ENCODE peak calls at places on chromosomes 16 and 17, in nine cellular contexts. H, J, G, T, N, Y, R, F and M are unnamed samples.

GRCh38 chr16:28279006-28279405 is 13.3 kb upstream of the SBK1 start:
- DNase-seq in R (no peak), T (no peak), F (no peak), H (peak), N (no peak), J (no peak), Y (no peak), G (no peak), M (no peak)

GRCh38 chr16:28155293-28155692 is 56.5 kb downstream of the XPO6 start:
- DNase-seq in T (no peak), F (no peak), N (no peak), G (no peak), Y (no peak), R (no peak), J (no peak), H (no peak), M (no peak)

GRCh38 chr17:8674344-8675305 is 44.1 kb upstream of the MYH10 start:
- DNase-seq in R (no peak), J (peak), H (no peak), T (peak), N (peak), G (no peak), Y (peak), F (peak), M (no peak)

GRCh38 chr17:45812102-45812501 is 28.0 kb downstream of the CRHR1 start:
- DNase-seq in F (peak), N (no peak), G (no peak), Y (no peak), T (no peak), R (no peak), J (no peak), H (no peak), M (peak)

GRCh38 chr17:20241855-20242254 is 225.5 kb downstream of the LGALS9B start:
- DNase-seq in H (no peak), J (no peak), R (no peak), F (no peak), T (no peak), N (no peak), Y (no peak), G (no peak), M (no peak)

GRCh38 chr16:82943371-82943770 is 316.6 kb downstream of the CDH13 start:
- DNase-seq in T (no peak), J (no peak), G (no peak), R (no peak), F (peak), H (no peak), Y (no peak), N (no peak), M (peak)

GRCh38 chr16:50281391-50282009 is 15.1 kb downstream of the ADCY7 start:
- DNase-seq in G (no peak), Y (no peak), R (no peak), H (no peak), J (no peak), N (peak), T (no peak), F (no peak), M (no peak)

GRCh38 chr16:29959293-29959692 is 2.6 kb upstream of the TMEM219 start:
- DNase-seq in G (no peak), J (no peak), H (no peak), R (no peak), Y (no peak), T (no peak), F (no peak), N (no peak), M (no peak)

GRCh38 chr16:85631230-85631629 is 18.1 kb downstream of the GSE1 start:
- DNase-seq in F (no peak), R (no peak), Y (no peak), G (no peak), J (no peak), N (no peak), H (no peak), T (no peak), M (no peak)

GRCh38 chr16:25721439-25721838 is 29.7 kb downstream of the HS3ST4 start:
- DNase-seq in N (no peak), G (no peak), Y (no peak), J (no peak), T (no peak), F (no peak), R (no peak), H (no peak), M (no peak)

GRCh38 chr17:54771409-54771808 is 129.2 kb upstream of the TOM1L1 start:
- DNase-seq in G (peak), F (no peak), J (no peak), Y (no peak), N (no peak), H (no peak), T (no peak), R (no peak), M (no peak)

GRCh38 chr17:82229686-82230626 is 1.1 kb downstream of the SLC16A3 start:
- DNase-seq in H (no peak), T (no peak), N (no peak), G (no peak), R (no peak), F (no peak), Y (no peak), J (no peak), M (no peak)

GRCh38 chr17:82232322-82232785 is 3.5 kb downstream of the SLC16A3 start:
- DNase-seq in T (no peak), G (no peak), J (no peak), H (no peak), Y (no peak), R (no peak), N (no peak), F (no peak), M (no peak)

GRCh38 chr17:82231562-82232321 is 2.9 kb downstream of the SLC16A3 start:
- DNase-seq in N (peak), Y (peak), J (peak), F (peak), T (no peak), H (peak), R (no peak), G (peak), M (no peak)

GRCh38 chr17:82231312-82231561 is 2.4 kb downstream of the SLC16A3 start:
- DNase-seq in F (no peak), G (no peak), T (no peak), H (no peak), R (no peak), J (no peak), Y (no peak), N (no peak), M (no peak)

GRCh38 chr17:82230627-82231311 is 1.9 kb downstream of the SLC16A3 start:
- DNase-seq in J (peak), G (peak), T (peak), N (peak), H (peak), R (peak), Y (peak), F (peak), M (no peak)
- TF ChIP-seq CTCF in J (no peak), G (no peak), T (peak), N (peak), H (no peak), R (peak), Y (peak), F (peak), M (peak)

DNA sequence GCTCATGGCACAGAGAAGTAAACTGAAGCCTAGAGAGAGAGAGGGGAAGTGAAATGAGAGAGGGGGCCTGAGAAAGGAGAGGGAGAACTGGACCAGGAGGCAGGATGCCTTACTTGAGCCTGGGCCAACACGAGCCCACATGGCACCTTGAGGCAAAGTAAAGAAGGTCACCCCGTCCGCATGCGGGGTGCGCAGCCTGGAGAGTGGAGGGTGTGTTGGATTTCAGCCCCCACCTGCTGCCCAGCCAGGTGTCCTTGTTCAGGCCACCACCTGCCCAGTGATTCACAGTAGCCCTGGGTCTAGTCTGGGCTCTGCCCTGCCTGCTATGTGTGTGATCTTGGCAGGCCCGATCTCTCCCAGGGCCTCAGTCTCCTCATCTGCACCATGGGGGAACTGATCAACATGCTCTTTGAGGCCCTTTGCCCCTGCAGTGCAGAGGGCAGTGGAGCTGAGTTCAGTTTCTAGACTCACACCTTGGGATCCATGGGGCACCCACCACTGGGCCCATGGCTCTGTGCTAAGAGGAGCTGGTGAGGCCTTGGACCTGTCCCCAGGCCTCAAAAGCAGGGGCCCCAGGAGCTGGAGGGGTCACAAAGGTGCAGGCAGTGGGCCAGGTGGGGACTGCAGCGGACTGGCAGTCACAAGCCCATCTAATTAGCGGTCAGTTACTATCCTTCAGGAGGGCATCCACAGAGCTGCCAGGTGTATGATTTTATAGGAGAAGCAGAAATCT is 9.8 kb upstream of the DRC7 start:
- DNase-seq in G (no peak), F (no peak), H (no peak), Y (no peak), N (no peak), J (no peak), T (no peak), R (no peak), M (no peak)
- TF ChIP-seq CTCF in G (no peak), F (no peak), H (no peak), Y (no peak), N (no peak), J (no peak), T (no peak), R (no peak), M (no peak)

GRCh38 chr17:57006040-57006439 is 28.1 kb downstream of the SCPEP1 start:
- DNase-seq in H (no peak), Y (no peak), R (no peak), T (no peak), F (no peak), N (no peak), J (no peak), G (no peak), M (no peak)

GRCh38 chr17:56997313-56997712 is 19.4 kb downstream of the SCPEP1 start:
- DNase-seq in T (no peak), J (no peak), N (no peak), R (no peak), F (no peak), H (no peak), Y (no peak), G (no peak), M (no peak)

GRCh38 chr17:57001541-57001940 is 23.6 kb downstream of the SCPEP1 start:
- DNase-seq in J (no peak), Y (no peak), F (no peak), G (no peak), T (no peak), R (no peak), H (no peak), N (no peak), M (no peak)

GRCh38 chr17:57004944-57005579 is 27.1 kb downstream of the SCPEP1 start:
- DNase-seq in J (no peak), N (no peak), Y (no peak), R (peak), G (no peak), H (no peak), F (no peak), T (no peak), M (no peak)

GRCh38 chr17:57002904-57003303 is 25.0 kb downstream of the SCPEP1 start:
- DNase-seq in N (no peak), J (no peak), H (no peak), G (no peak), T (no peak), Y (no peak), R (no peak), F (no peak), M (peak)
- TF ChIP-seq CTCF in N (no peak), J (no peak), H (no peak), G (no peak), T (no peak), Y (no peak), R (no peak), F (no peak), M (no peak)

DNA sequence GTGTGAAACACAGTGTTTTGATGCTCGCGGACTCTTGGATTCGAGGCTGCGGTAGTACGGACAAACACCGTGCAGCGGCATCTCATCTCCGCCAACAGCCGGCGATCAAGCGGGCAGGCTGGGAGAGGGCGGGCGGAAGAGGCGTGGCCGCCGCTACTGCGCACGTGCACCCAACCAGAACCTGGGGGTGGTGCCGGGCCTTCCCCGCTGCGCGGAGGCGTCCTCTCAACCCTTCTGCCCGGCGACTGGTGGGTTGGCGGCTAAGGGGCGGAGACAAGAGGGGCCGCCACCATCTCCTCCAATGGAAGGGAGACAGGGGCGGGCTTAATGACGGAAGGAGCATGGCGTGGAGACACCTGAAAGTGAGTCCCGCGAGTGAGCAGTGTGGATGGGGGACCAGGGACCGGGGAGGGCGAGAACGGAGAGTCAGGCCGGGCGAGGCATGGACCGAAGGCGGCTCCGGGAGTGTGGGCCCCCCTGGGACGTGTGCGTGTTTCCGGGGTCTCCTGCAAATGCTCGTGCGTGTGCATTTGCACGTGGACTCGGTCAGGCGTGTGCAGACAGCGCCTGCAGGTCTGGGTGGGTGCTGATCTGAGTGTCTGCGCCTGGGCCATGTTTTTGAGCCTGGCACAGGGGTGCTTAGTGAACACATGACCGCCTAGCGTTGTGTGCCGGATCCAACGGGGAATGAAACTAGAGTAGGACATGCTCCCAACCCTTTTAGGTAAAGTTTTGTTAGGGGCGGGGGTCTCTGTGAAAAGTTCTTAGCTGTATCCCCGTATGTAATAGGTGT is at the start of gene DHODH:
- DNase-seq in N (peak), T (peak), F (peak), Y (peak), G (peak), J (peak), R (peak), H (peak), M (peak)
- TF ChIP-seq CTCF in N (peak), T (peak), F (no peak), Y (peak), G (no peak), J (no peak), R (no peak), H (no peak), M (peak)